ENCODE peak calls at places on chromosomes 16 and 17, in four cellular contexts. T, K, H and Q are unnamed samples. For H3K4me1, the result is how much of the 10 kb centered on the place peaks cover.

GRCh38 chr17:1577186-1577585 is 14.6 kb upstream of the PITPNA start:
- DNase-seq in T (no peak), K (peak), H (peak), Q (peak)

GRCh38 chr16:52773026-52773425 is 226.1 kb upstream of the TOX3 start:
- DNase-seq in T (no peak), K (no peak), H (no peak), Q (no peak)

GRCh38 chr16:81745704-81746558 is 33.2 kb upstream of the PLCG2 start:
- DNase-seq in T (peak), K (peak), H (peak), Q (peak)

GRCh38 chr16:11535494-11535893 is 51.2 kb downstream of the LITAF start:
- DNase-seq in T (no peak), K (no peak), H (no peak), Q (no peak)

GRCh38 chr17:56680676-56681075 is 87.2 kb downstream of the NOG start:
- DNase-seq in T (no peak), K (no peak), H (no peak), Q (no peak)

GRCh38 chr17:64277831-64278562 is 14.9 kb upstream of the TEX2 start:
- DNase-seq in T (no peak), K (no peak), H (no peak), Q (no peak)

GRCh38 chr16:88331989-88332920 is 50.5 kb upstream of the ZNF469 start:
- DNase-seq in T (no peak), K (peak), H (peak), Q (peak)

GRCh38 chr16:62597874-62598273 is 561.6 kb upstream of the CDH8 start:
- DNase-seq in T (no peak), K (no peak), H (no peak), Q (no peak)

GRCh38 chr16:57497121-57497520 is 10.8 kb upstream of the DOK4 start:
- DNase-seq in T (peak), K (no peak), H (no peak), Q (no peak)

GRCh38 chr16:2236362-2237075 is at the start of gene DNASE1L2:
- DNase-seq in T (no peak), K (no peak), H (no peak), Q (peak)

GRCh38 chr16:54932737-54933254 is 2.1 kb downstream of the IRX5 start:
- DNase-seq in T (no peak), K (no peak), H (no peak), Q (no peak)

GRCh38 chr17:39818282-39819000 is 45.7 kb downstream of the IKZF3 start:
- DNase-seq in T (no peak), K (no peak), H (no peak), Q (no peak)

GRCh38 chr16:48334325-48334724 is 50.9 kb downstream of the SIAH1 start:
- DNase-seq in T (no peak), K (no peak), H (no peak), Q (no peak)

GRCh38 chr17:60330731-60331130 is 61.2 kb downstream of the USP32 start:
- DNase-seq in T (no peak), K (no peak), H (no peak), Q (no peak)

GRCh38 chr17:14923981-14924380 is 341.1 kb downstream of the PMP22 start:
- DNase-seq in T (no peak), K (no peak), H (no peak), Q (no peak)

GRCh38 chr17:28575126-28575795 is 1.4 kb downstream of the ALDOC start:
- DNase-seq in T (peak), K (no peak), H (peak), Q (no peak)

GRCh38 chr16:81630632-81631026 is 148.5 kb upstream of the PLCG2 start:
- DNase-seq in T (no peak), K (no peak), H (no peak), Q (no peak)

GRCh38 chr16:28264656-28265055 is 27.7 kb upstream of the SBK1 start:
- DNase-seq in T (no peak), K (no peak), H (no peak), Q (no peak)

GRCh38 chr17:8161289-8162231 is 1.2 kb downstream of the VAMP2 start:
- DNase-seq in T (no peak), K (no peak), H (no peak), Q (no peak)

GRCh38 chr16:12327971-12328726 is 351.6 kb downstream of the SNX29 start:
- DNase-seq in T (no peak), K (no peak), H (no peak), Q (no peak)

GRCh38 chr16:80283450-80284392 is 257.1 kb upstream of the DYNLRB2 start:
- DNase-seq in T (no peak), K (no peak), H (no peak), Q (no peak)

GRCh38 chr16:1300664-1301476 is 8.6 kb upstream of the UBE2I start:
- DNase-seq in T (peak), K (peak), H (peak), Q (peak)

DNA sequence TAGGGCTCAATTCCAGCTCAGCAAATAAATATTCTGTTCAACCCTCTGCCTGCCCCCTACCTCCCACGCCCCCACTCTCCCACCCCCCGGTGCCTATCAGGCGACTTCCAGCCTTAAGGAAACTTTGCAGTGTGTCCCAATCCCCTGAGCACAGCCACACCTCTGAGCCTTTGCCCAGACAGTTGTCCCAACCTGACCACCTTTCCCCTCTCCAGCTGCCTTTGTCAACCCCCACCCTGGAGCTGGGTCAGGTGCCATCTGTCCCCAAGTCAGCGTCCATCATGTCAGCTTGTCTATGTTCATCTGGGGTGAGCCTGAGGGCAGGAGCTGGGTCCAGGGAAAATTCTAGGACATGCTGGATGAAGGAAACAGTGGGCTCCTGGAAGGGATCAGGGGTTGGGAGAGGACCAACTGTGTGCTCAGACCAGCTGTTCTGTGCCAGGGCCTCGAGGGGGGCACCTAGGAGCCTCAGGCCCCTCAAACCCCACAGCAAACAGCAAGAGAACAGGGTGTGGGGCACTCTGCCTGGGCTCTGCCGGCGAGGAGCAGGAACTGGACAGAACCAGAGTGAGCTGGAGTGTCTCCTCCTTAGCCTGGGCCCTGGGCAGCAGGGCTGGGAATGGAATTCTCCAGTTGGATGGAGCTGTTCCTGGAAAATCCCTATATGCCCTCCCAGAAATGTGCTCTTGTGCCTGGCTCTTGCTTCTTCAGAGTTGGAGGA is 17.8 kb downstream of the CDH16 start:
- DNase-seq in T (no peak), K (no peak), H (no peak), Q (no peak)
- H3K4me1 ChIP-seq in T (under half), K (under half), H (half or more), Q (under half)

GRCh38 chr16:19294156-19294649 is 8.7 kb downstream of the CLEC19A start:
- DNase-seq in T (no peak), K (peak), H (peak), Q (no peak)
- H3K4me3 ChIP-seq in T (no peak), K (no peak), H (no peak), Q (no peak)

GRCh38 chr17:45232514-45233422 is 11.1 kb downstream of the FMNL1 start:
- DNase-seq in T (no peak), K (no peak), H (no peak), Q (no peak)
- H3K4me1 ChIP-seq in T (under half), K (under half), H (under half), Q (under half)

GRCh38 chr16:67727521-67728485 is 8.7 kb upstream of the GFOD2 start:
- DNase-seq in T (no peak), K (no peak), H (no peak), Q (no peak)
- H3K4me3 ChIP-seq in T (no peak), K (no peak), H (no peak), Q (no peak)

DNA sequence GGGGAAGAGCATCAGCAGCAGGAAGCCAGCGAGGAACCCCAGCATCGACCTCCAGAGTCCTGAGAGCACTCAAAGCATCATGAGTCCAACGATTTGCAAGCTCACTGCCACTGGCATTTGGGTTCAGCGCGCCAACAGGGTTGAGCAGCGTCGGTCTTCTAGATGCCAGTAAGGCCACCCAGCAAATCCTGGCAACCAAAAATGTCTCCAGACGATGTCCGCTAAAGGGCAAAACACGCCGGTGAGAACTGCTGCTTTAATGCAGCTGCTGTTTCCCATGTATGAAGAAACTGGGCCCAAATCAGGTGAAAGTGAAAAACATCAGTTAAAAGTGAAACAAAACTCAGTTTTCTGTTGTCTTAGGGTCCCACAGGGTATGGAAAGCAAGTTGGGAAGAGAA is 70.2 kb downstream of the ANKRD11 start:
- DNase-seq in T (no peak), K (no peak), H (no peak), Q (no peak)
- H3K4me1 ChIP-seq in T (under half), K (under half), H (half or more), Q (under half)